ENCODE peak calls at places on chromosomes 3 and 15, in four cellular contexts. One of them, this sample, is unnamed.

GRCh38 chr3:10515884-10516495 is 10.6 kb upstream of the ATP2B2 start:
- DNase-seq in Caco-2: peak
- DNase-seq in fibroblast of gingiva: no peak
- DNase-seq in Caki2: no peak
- DNase-seq in this sample: no peak

GRCh38 chr3:23442598-23443383 is 239.7 kb downstream of the UBE2E2 start:
- DNase-seq in Caco-2: no peak
- DNase-seq in Caki2: no peak
- DNase-seq in fibroblast of gingiva: no peak
- DNase-seq in this sample: no peak

GRCh38 chr15:94238539-94239118 is 7.3 kb downstream of the MCTP2 start:
- DNase-seq in Caki2: no peak
- DNase-seq in fibroblast of gingiva: no peak
- DNase-seq in Caco-2: no peak
- DNase-seq in this sample: no peak

GRCh38 chr3:127173516-127174166 is 19.3 kb upstream of the PRR23E start:
- DNase-seq in fibroblast of gingiva: no peak
- DNase-seq in Caco-2: no peak
- DNase-seq in Caki2: no peak
- DNase-seq in this sample: no peak

GRCh38 chr3:46864051-46864881 is 1.0 kb upstream of the MYL3 start:
- DNase-seq in Caco-2: peak
- DNase-seq in Caki2: no peak
- DNase-seq in fibroblast of gingiva: no peak
- DNase-seq in this sample: no peak

GRCh38 chr3:37862219-37862711 is 585 bp downstream of the CTDSPL start:
- DNase-seq in fibroblast of gingiva: peak
- DNase-seq in Caki2: peak
- DNase-seq in Caco-2: no peak
- DNase-seq in this sample: peak

GRCh38 chr15:67997996-67998395 is 56.1 kb upstream of the PIAS1 start:
- DNase-seq in Caki2: no peak
- DNase-seq in fibroblast of gingiva: peak
- DNase-seq in Caco-2: no peak
- DNase-seq in this sample: no peak

GRCh38 chr3:13513051-13513912 is 33.2 kb downstream of the HDAC11 start:
- DNase-seq in fibroblast of gingiva: peak
- DNase-seq in Caco-2: no peak
- DNase-seq in Caki2: no peak
- DNase-seq in this sample: no peak

GRCh38 chr15:49079340-49080039 is 33.2 kb upstream of the SECISBP2L start:
- DNase-seq in Caki2: no peak
- DNase-seq in fibroblast of gingiva: no peak
- DNase-seq in Caco-2: no peak
- DNase-seq in this sample: no peak

GRCh38 chr15:63968700-63969099 is 77.6 kb downstream of the DAPK2 start:
- DNase-seq in fibroblast of gingiva: no peak
- DNase-seq in Caki2: no peak
- DNase-seq in Caco-2: no peak
- DNase-seq in this sample: no peak

GRCh38 chr3:184543256-184543655 is 18.3 kb upstream of the EPHB3 start:
- DNase-seq in fibroblast of gingiva: no peak
- DNase-seq in Caki2: no peak
- DNase-seq in Caco-2: no peak
- DNase-seq in this sample: no peak

GRCh38 chr3:150271578-150271930 is 136.5 kb upstream of the TSC22D2 start:
- DNase-seq in Caki2: no peak
- DNase-seq in Caco-2: no peak
- DNase-seq in fibroblast of gingiva: no peak
- DNase-seq in this sample: no peak

GRCh38 chr15:96053039-96054021 is 277.2 kb upstream of the NR2F2 start:
- DNase-seq in Caki2: peak
- DNase-seq in Caco-2: peak
- DNase-seq in fibroblast of gingiva: peak
- DNase-seq in this sample: no peak

This sample was measured in activated CD4-positive, alpha-beta memory T cell treated with anti-CD3 and anti-CD28 coated beads for 36 hours.